ENCODE peak calls at places on chromosome 2, in four cellular contexts. Y, R, W and N are unnamed samples.
A peak's percentile ranks its signal among the peaks of the same experiment; 100 is the strongest.

GRCh38 chr2:15730545-15731212 is 139.0 kb downstream of the DDX1 start:
- DNase-seq in Y (peak; percentile 63), R (peak; percentile 97), W (peak; percentile 91), N (no peak)

GRCh38 chr2:180411631-180412030 is 404.5 kb upstream of the CWC22 start:
- DNase-seq in Y (no peak), R (no peak), W (no peak), N (no peak)

GRCh38 chr2:141942006-141942789 is 188.6 kb downstream of the LRP1B start:
- DNase-seq in Y (no peak), R (no peak), W (no peak), N (no peak)

GRCh38 chr2:46029332-46029811 is 267.8 kb upstream of the EPAS1 start:
- DNase-seq in Y (no peak), R (no peak), W (no peak), N (no peak)

GRCh38 chr2:190340369-190340768 is 3.0 kb upstream of the INPP1 start:
- DNase-seq in Y (no peak), R (no peak), W (no peak), N (no peak)

GRCh38 chr2:113136828-113137775 is 9.7 kb downstream of the IL1RN start:
- DNase-seq in Y (peak; percentile 62), R (no peak), W (no peak), N (no peak)

GRCh38 chr2:46666044-46666662 is 186.8 kb downstream of the TMEM247 start:
- DNase-seq in Y (no peak), R (no peak), W (no peak), N (no peak)

GRCh38 chr2:51723716-51724115 is 691.8 kb upstream of the NRXN1 start:
- DNase-seq in Y (no peak), R (no peak), W (no peak), N (no peak)

GRCh38 chr2:84435331-84436081 is 23.6 kb downstream of the SUCLG1 start:
- DNase-seq in Y (no peak), R (no peak), W (no peak), N (no peak)

GRCh38 chr2:170324640-170325046 is 146.7 kb downstream of the MYO3B start:
- DNase-seq in Y (peak; percentile 56), R (no peak), W (no peak), N (no peak)

GRCh38 chr2:170371231-170371630 is 193.3 kb downstream of the MYO3B start:
- DNase-seq in Y (no peak), R (no peak), W (no peak), N (no peak)

GRCh38 chr2:35347561-35347960 is 1008.0 kb upstream of the CRIM1 start:
- DNase-seq in Y (no peak), R (no peak), W (no peak), N (no peak)

GRCh38 chr2:28150994-28151393 is 241.7 kb upstream of the FOSL2 start:
- DNase-seq in Y (no peak), R (no peak), W (no peak), N (no peak)

DNA sequence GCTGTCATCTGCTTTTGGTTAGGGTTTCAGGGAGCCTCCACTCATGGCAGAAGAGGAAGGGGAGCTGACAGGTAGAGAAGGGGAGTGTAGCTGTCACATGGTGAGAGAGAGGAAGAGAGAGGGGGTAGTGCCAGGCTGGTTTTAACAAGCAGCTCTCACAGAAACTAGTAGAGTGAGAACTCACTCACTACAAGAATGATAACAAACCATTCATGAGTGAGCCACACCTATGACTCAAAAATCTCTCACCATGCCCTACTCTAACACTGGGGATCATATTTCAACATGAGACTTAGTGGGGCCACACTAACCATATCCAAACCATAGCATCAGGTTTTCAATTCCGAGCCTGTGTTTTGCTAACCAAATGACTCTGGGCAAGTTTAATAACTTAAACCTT is 274.9 kb upstream of the VWC2L start:
- DNase-seq in Y (no peak), R (no peak), W (no peak), N (no peak)
- TF ChIP-seq CTCF in Y (no peak), R (no peak), W (no peak), N (no peak)

GRCh38 chr2:233831861-233832260 is 22.5 kb downstream of the HJURP start:
- DNase-seq in Y (no peak), R (no peak), W (no peak), N (no peak)

GRCh38 chr2:233832414-233832813 is 21.9 kb downstream of the HJURP start:
- DNase-seq in Y (no peak), R (no peak), W (no peak), N (no peak)

GRCh38 chr2:233834378-233834777 is 20.0 kb downstream of the HJURP start:
- DNase-seq in Y (no peak), R (no peak), W (no peak), N (no peak)

GRCh38 chr2:233831011-233831721 is 23.2 kb downstream of the HJURP start:
- DNase-seq in Y (no peak), R (no peak), W (no peak), N (no peak)

GRCh38 chr2:233832869-233833812 is 21.2 kb downstream of the HJURP start:
- DNase-seq in Y (peak; percentile 28), R (peak; percentile 49), W (no peak), N (peak; percentile 52)
- TF ChIP-seq CTCF in Y (peak; percentile 17), R (no peak), W (no peak), N (peak; percentile 28)

GRCh38 chr2:33378551-33379220 is 97.8 kb upstream of the RASGRP3 start:
- DNase-seq in Y (no peak), R (no peak), W (no peak), N (no peak)

GRCh38 chr2:33383838-33384237 is 92.6 kb upstream of the RASGRP3 start:
- DNase-seq in Y (no peak), R (no peak), W (no peak), N (no peak)

GRCh38 chr2:33377048-33377447 is 99.4 kb upstream of the RASGRP3 start:
- DNase-seq in Y (no peak), R (no peak), W (no peak), N (no peak)

GRCh38 chr2:33380661-33381183 is 95.7 kb upstream of the RASGRP3 start:
- DNase-seq in Y (no peak), R (no peak), W (no peak), N (no peak)

DNA sequence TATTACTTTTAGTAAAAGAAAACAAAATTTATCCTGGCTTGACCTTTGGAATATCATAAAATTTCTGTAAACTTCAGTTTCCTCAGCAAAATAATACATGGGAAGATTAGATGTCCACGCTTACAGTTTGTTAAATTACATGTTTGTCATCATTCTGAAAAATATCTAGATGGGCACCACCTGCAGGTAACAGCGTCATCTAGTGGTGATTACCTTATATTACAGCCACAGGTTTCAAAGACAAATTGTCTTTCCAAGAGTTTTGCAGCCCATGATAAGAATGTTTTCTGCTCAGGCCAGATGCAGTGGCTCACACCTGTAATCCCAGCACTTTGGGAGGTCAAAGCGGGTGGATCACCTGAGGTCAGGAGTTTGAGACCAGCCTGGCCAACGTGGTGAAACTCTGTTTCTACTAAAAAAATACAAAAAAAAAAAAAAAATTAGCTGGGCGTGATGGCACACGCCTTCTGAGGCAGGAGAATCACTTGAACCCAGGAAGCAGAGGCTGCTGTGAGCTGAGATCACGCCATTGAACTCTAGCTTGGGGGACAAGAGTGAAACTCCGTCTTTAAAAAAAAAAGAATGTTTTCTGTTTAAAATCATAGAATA is 96.3 kb upstream of the RASGRP3 start:
- DNase-seq in Y (peak; percentile 32), R (no peak), W (no peak), N (no peak)
- TF ChIP-seq CTCF in Y (peak; percentile 71), R (no peak), W (peak; percentile 43), N (peak; percentile 2)

DNA sequence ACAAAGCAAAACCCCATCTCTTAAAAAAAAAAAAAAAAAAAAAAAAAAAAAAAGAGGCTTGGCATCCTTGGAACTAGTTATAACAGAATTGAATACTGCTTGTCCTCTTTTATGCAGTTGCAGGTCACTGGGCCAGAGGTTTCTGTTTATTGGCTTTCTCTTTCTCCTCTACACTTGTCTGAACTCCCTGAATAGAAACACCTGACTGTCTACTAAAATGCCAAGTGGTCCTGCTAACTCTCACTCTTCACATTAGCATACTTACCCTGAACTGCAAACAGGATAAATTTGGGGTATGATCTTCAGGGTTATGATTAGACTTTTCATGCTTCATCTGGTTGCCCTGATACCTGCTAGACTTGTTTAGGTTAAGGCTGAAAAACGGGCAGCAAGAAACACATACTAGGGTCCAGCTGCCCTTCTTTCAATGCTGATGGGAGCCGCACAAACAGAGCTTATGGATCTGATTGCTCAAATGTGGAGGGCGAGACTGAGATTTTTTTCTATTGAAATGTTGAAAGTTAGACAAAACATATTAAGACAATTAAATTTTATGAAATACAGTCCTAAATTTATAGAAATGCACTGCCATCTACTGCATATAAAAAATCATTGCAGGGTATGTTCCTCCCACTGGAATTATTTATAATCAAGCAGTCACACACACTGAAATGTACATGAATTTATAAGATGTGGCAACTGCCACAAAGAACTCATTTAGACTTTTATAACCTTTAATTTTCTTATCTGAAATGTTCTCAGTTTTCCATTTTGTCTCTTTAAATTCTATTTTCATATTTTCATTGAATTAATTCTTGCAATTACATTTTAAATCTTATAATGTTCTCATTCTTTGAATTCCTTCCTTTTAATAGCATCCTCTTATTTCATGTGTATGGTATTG is 40.8 kb downstream of the GTF3C3 start:
- DNase-seq in Y (no peak), R (no peak), W (no peak), N (no peak)
- TF ChIP-seq CTCF in Y (no peak), R (no peak), W (peak; percentile 63), N (peak; percentile 63)

GRCh38 chr2:119544075-119545031 is at the start of gene CFAP221:
- DNase-seq in Y (peak; percentile 13), R (peak; percentile 89), W (peak; percentile 58), N (peak; percentile 56)
- TF ChIP-seq CTCF in Y (no peak), R (no peak), W (no peak), N (no peak)

GRCh38 chr2:219010162-219010756 is 17.0 kb upstream of the CRYBA2 start:
- DNase-seq in Y (peak; percentile 36), R (no peak), W (no peak), N (no peak)
- TF ChIP-seq CTCF in Y (peak; percentile 58), R (no peak), W (no peak), N (peak; percentile 29)

DNA sequence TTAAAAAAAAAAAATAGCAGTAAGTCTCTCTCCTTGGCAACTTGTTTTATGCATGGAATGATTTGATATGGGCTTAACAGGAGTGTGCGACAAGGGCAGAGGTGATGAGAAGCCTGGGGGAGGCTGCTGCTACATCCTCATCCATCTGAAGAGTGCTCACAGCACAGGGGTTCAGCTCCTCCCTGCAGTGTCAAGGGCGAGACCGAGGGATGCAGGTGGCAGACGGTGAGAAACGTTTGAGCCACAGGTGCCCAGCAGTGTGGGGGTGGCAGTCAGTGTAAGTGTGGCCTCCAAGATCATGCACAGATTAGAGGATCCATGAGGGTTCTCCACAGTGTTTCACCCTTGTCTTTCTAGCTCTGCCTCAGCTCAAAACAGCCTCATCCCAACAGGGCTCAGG is 324.4 kb upstream of the MYT1L start:
- DNase-seq in Y (no peak), R (no peak), W (no peak), N (no peak)
- TF ChIP-seq CTCF in Y (no peak), R (no peak), W (no peak), N (no peak)

DNA sequence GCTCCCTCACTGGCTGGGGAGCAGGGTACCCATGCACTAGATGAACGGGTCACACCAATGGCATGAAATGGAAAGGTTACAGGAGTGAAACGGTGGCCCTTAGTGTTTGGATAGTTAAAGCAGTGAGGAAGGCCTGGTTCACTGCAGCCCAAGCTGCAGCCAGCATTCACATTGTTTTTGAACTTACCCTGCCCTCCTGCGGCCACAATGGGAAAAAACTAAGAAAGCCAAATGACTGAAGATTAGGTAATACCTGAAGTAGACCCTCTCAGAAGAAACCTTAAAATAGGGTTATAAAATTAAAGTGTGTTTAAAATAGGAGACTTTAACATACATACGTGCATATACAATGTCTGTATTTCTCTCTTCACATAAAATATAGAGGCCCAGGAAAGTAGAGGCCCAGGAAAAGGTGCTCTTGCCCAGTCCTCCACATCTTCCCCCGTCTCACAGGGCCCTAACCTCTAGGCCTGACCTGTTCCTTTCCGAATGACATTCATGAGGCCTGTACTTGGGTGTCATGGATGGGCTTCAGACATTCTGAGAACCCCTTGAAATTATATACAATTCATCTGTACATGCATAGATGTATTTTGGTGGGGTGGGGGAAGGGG is 33.3 kb downstream of the DOK1 start:
- DNase-seq in Y (peak; percentile 85), R (peak; percentile 57), W (no peak), N (no peak)
- TF ChIP-seq CTCF in Y (peak; percentile 62), R (peak; percentile 24), W (peak; percentile 63), N (peak; percentile 87)

GRCh38 chr2:130342533-130343275 is at the start of gene IMP4:
- DNase-seq in Y (peak; percentile 99), R (peak; percentile 87), W (peak; percentile 91), N (peak; percentile 76)
- TF ChIP-seq CTCF in Y (peak; percentile 34), R (no peak), W (no peak), N (peak; percentile 6)